ENCODE peak calls at places on chromosome 16, in five cellular contexts. One of them, this sample, is unnamed.

GRCh38 chr16:70590722-70591438 is 55.5 kb upstream of the IL34 start:
- DNase-seq in cardiac fibroblast: peak; percentile 49
- DNase-seq in GM10248: no peak
- DNase-seq in type B pancreatic cell: no peak
- DNase-seq in neural crest cell: no peak
- DNase-seq in this sample: no peak

GRCh38 chr16:8863594-8864424 is 5.0 kb downstream of the CARHSP1 start:
- DNase-seq in cardiac fibroblast: no peak
- DNase-seq in neural crest cell: no peak
- DNase-seq in GM10248: no peak
- DNase-seq in type B pancreatic cell: no peak
- DNase-seq in this sample: no peak

GRCh38 chr16:70725024-70725911 is 39.4 kb upstream of the MTSS2 start:
- DNase-seq in GM10248: no peak
- DNase-seq in cardiac fibroblast: peak; percentile 41
- DNase-seq in type B pancreatic cell: no peak
- DNase-seq in neural crest cell: peak; percentile 10
- DNase-seq in this sample: no peak

GRCh38 chr16:29198731-29199521 is 207.6 kb downstream of the NPIPB11 start:
- DNase-seq in type B pancreatic cell: peak; percentile 62
- DNase-seq in GM10248: no peak
- DNase-seq in cardiac fibroblast: peak; percentile 58
- DNase-seq in neural crest cell: no peak
- DNase-seq in this sample: peak; percentile 80

GRCh38 chr16:89924298-89924924 is 1.3 kb downstream of the TUBB3 start:
- DNase-seq in type B pancreatic cell: no peak
- DNase-seq in cardiac fibroblast: peak; percentile 72
- DNase-seq in GM10248: no peak
- DNase-seq in neural crest cell: peak; percentile 64
- DNase-seq in this sample: no peak

GRCh38 chr16:14362774-14363371 is 267.2 kb downstream of the PARN start:
- DNase-seq in cardiac fibroblast: no peak
- DNase-seq in neural crest cell: no peak
- DNase-seq in type B pancreatic cell: no peak
- DNase-seq in GM10248: no peak
- DNase-seq in this sample: no peak

GRCh38 chr16:82062645-82063058 is 27.6 kb downstream of the HSD17B2 start:
- DNase-seq in type B pancreatic cell: no peak
- DNase-seq in neural crest cell: no peak
- DNase-seq in cardiac fibroblast: peak; percentile 59
- DNase-seq in GM10248: no peak
- DNase-seq in this sample: no peak

GRCh38 chr16:10979717-10980601 is 35.6 kb downstream of the CLEC16A start:
- DNase-seq in GM10248: no peak
- DNase-seq in type B pancreatic cell: no peak
- DNase-seq in cardiac fibroblast: peak; percentile 72
- DNase-seq in neural crest cell: no peak
- DNase-seq in this sample: no peak

GRCh38 chr16:69326172-69326873 is 4.1 kb downstream of the PDF start:
- DNase-seq in cardiac fibroblast: no peak
- DNase-seq in type B pancreatic cell: peak; percentile 15
- DNase-seq in GM10248: no peak
- DNase-seq in neural crest cell: no peak
- DNase-seq in this sample: no peak

GRCh38 chr16:77304883-77305282 is 105.7 kb downstream of the SYCE1L start:
- DNase-seq in GM10248: no peak
- DNase-seq in cardiac fibroblast: no peak
- DNase-seq in type B pancreatic cell: no peak
- DNase-seq in neural crest cell: no peak
- DNase-seq in this sample: no peak

GRCh38 chr16:56789360-56789759 is 59.4 kb downstream of the NUP93 start:
- DNase-seq in GM10248: no peak
- DNase-seq in neural crest cell: no peak
- DNase-seq in cardiac fibroblast: peak; percentile 57
- DNase-seq in type B pancreatic cell: no peak
- DNase-seq in this sample: no peak

GRCh38 chr16:77066896-77067496 is 124.0 kb upstream of the MON1B start:
- DNase-seq in GM10248: no peak
- DNase-seq in cardiac fibroblast: no peak
- DNase-seq in neural crest cell: no peak
- DNase-seq in type B pancreatic cell: no peak
- DNase-seq in this sample: no peak

GRCh38 chr16:88508376-88508867 is 55.3 kb downstream of the ZFPM1 start:
- DNase-seq in type B pancreatic cell: no peak
- DNase-seq in GM10248: no peak
- DNase-seq in neural crest cell: no peak
- DNase-seq in cardiac fibroblast: no peak
- DNase-seq in this sample: no peak

GRCh38 chr16:77840623-77841274 is 52.4 kb downstream of the VAT1L start:
- DNase-seq in cardiac fibroblast: peak; percentile 27
- DNase-seq in GM10248: no peak
- DNase-seq in type B pancreatic cell: no peak
- DNase-seq in neural crest cell: no peak
- DNase-seq in this sample: no peak

GRCh38 chr16:14303182-14303618 is 232.1 kb downstream of the MRTFB start:
- DNase-seq in GM10248: no peak
- DNase-seq in type B pancreatic cell: no peak
- DNase-seq in cardiac fibroblast: peak; percentile 39
- DNase-seq in neural crest cell: no peak
- DNase-seq in this sample: no peak

GRCh38 chr16:11348737-11349598 is 3.7 kb downstream of the RMI2 start:
- DNase-seq in GM10248: no peak
- DNase-seq in type B pancreatic cell: no peak
- DNase-seq in neural crest cell: no peak
- DNase-seq in cardiac fibroblast: no peak
- DNase-seq in this sample: no peak

GRCh38 chr16:53232826-53233529 is 178.2 kb downstream of the CHD9 start:
- DNase-seq in GM10248: no peak
- DNase-seq in cardiac fibroblast: no peak
- DNase-seq in neural crest cell: no peak
- DNase-seq in type B pancreatic cell: no peak
- DNase-seq in this sample: no peak

GRCh38 chr16:74999683-75000480 is 1.1 kb downstream of the ZNRF1 start:
- DNase-seq in GM10248: peak; percentile 51
- DNase-seq in cardiac fibroblast: peak; percentile 42
- DNase-seq in neural crest cell: peak; percentile 7
- DNase-seq in type B pancreatic cell: peak; percentile 73
- DNase-seq in this sample: no peak

GRCh38 chr16:10988164-10988803 is 43.9 kb downstream of the CLEC16A start:
- DNase-seq in GM10248: peak; percentile 49
- DNase-seq in type B pancreatic cell: no peak
- DNase-seq in cardiac fibroblast: no peak
- DNase-seq in neural crest cell: no peak
- DNase-seq in this sample: no peak

GRCh38 chr16:89721644-89722391 is 481 bp downstream of the ZNF276 start:
- DNase-seq in neural crest cell: no peak
- DNase-seq in type B pancreatic cell: no peak
- DNase-seq in cardiac fibroblast: peak; percentile 55
- DNase-seq in GM10248: peak; percentile 49
- DNase-seq in this sample: no peak

GRCh38 chr16:3088925-3089716 is 10.0 kb downstream of the ZSCAN10 start:
- DNase-seq in neural crest cell: no peak
- DNase-seq in GM10248: no peak
- DNase-seq in cardiac fibroblast: no peak
- DNase-seq in type B pancreatic cell: no peak
- DNase-seq in this sample: no peak

DNA sequence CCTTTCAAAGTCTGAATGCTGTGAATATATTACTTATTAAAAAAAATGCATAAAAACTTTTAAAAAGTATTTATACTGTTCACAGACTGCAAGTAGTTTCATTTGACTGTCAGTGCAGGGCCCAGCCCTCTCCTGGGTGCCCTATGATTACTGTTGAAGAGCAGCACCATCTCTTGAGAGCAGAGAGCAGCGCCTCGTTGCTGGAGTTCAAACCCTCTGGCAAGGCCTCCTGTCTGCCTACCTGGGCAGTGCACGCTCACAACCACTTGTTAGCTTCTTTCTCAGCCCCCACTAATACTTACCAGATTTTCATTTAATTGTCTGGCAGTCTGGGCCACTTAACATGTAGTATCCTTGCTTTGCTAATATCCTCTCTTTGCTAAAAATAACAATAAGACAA is 233.4 kb downstream of the PHKB start:
- DNase-seq in cardiac fibroblast: no peak
- DNase-seq in type B pancreatic cell: no peak
- DNase-seq in GM10248: no peak
- DNase-seq in neural crest cell: no peak
- DNase-seq in this sample: no peak
- TF ChIP-seq CTCF in cardiac fibroblast: no peak
- TF ChIP-seq CTCF in type B pancreatic cell: peak; percentile 17
- TF ChIP-seq CTCF in GM10248: peak; percentile 3
- TF ChIP-seq CTCF in neural crest cell: no peak
- TF ChIP-seq CTCF in this sample: no peak

DNA sequence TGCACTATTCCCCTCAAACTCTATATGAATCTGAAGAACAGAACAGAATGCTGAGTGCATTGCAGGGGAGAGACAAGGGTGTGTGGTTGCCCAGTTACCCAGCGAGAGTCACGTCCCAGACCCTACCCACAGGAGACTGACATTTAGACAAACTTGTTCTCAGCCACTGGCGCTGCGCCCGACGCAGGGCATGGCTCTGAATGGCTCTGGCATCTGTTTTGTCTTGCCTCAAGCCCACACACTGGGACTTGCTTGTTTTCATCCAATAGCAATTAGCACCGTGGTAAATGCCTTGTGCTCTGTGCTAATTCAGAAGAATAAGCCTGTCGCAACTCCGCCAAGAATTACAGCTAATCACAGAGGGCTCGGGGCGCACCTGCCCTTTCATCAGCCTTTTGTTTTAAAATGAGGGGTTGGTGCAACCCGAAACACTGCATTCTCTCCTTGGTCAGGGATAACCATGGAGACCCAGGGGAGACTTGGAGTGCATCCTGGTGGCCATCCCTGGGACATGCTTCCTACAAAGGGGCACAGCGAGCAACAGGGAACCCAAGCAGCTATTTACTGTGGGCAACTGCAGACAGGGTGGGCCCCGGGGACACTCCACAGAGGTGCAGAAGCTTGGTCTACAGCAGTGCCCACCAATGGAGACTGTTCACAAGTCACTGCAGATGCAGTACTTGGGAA is 220.5 kb upstream of the ZFHX3 start:
- DNase-seq in type B pancreatic cell: no peak
- DNase-seq in cardiac fibroblast: peak; percentile 10
- DNase-seq in GM10248: no peak
- DNase-seq in neural crest cell: no peak
- DNase-seq in this sample: no peak
- TF ChIP-seq CTCF in type B pancreatic cell: peak; percentile 58
- TF ChIP-seq CTCF in cardiac fibroblast: peak; percentile 27
- TF ChIP-seq CTCF in GM10248: no peak
- TF ChIP-seq CTCF in neural crest cell: peak; percentile 31
- TF ChIP-seq CTCF in this sample: peak; percentile 28

DNA sequence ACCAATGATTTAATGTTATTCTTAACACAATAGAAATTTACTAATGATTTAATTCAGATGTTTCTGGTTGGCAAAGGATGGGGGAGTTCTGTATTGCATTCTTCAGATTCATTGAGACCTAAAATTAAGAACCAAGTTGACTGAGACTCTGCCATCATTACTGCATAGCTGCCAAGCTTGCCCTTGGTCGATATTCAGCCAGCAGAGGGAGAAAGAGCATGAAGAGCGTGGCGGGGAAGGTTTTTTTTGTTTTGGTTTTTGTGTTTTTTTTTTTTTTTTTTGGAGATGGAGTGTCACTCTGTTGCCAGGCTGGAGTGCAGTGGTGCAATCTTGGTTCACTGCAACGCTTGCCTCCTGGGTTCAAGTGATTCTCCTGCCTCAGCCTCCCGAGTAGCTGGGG is 659.4 kb upstream of the EEF2KMT start:
- DNase-seq in GM10248: no peak
- DNase-seq in type B pancreatic cell: no peak
- DNase-seq in neural crest cell: no peak
- DNase-seq in cardiac fibroblast: no peak
- DNase-seq in this sample: no peak
- TF ChIP-seq CTCF in GM10248: no peak
- TF ChIP-seq CTCF in type B pancreatic cell: peak; percentile 48
- TF ChIP-seq CTCF in neural crest cell: peak; percentile 19
- TF ChIP-seq CTCF in cardiac fibroblast: no peak
- TF ChIP-seq CTCF in this sample: no peak

GRCh38 chr16:87459027-87459426 is 33.8 kb downstream of the ZCCHC14 start:
- DNase-seq in cardiac fibroblast: no peak
- DNase-seq in neural crest cell: no peak
- DNase-seq in type B pancreatic cell: no peak
- DNase-seq in GM10248: no peak
- DNase-seq in this sample: no peak

GRCh38 chr16:87459833-87460232 is 33.0 kb downstream of the ZCCHC14 start:
- DNase-seq in neural crest cell: no peak
- DNase-seq in GM10248: no peak
- DNase-seq in cardiac fibroblast: no peak
- DNase-seq in type B pancreatic cell: no peak
- DNase-seq in this sample: no peak

GRCh38 chr16:87460936-87461335 is 31.9 kb downstream of the ZCCHC14 start:
- DNase-seq in cardiac fibroblast: no peak
- DNase-seq in GM10248: no peak
- DNase-seq in type B pancreatic cell: no peak
- DNase-seq in neural crest cell: no peak
- DNase-seq in this sample: no peak

GRCh38 chr16:87463722-87464690 is 28.8 kb downstream of the ZCCHC14 start:
- DNase-seq in GM10248: peak; percentile 56
- DNase-seq in neural crest cell: no peak
- DNase-seq in cardiac fibroblast: peak; percentile 83
- DNase-seq in type B pancreatic cell: no peak
- DNase-seq in this sample: no peak

DNA sequence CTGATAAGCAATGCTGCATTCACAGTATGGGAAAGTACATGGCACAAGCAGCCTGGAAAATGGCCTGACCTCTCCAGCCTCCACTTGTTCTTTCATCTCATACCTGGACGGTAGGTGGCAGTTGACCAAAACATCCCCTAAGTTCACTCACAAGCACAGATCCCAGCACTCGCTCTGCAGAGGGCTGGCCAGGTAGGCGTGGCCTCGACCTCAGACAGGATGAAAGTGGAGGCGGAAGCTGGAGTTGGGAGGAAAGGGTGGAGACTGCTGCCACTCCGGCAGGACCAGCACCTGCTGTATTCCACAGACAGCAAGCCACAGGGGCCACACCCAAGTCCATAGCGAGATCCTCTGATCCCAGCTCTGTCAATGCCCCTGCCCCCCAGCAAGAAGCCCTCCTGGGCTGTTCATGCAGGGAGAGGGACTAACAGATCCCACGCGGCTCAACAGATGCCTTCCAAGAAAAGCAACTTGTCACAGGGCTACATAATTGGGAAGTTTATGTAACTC is 31.3 kb downstream of the ZCCHC14 start:
- DNase-seq in type B pancreatic cell: no peak
- DNase-seq in neural crest cell: peak; percentile 6
- DNase-seq in GM10248: peak; percentile 77
- DNase-seq in cardiac fibroblast: peak; percentile 42
- DNase-seq in this sample: no peak
- TF ChIP-seq CTCF in type B pancreatic cell: peak; percentile 66
- TF ChIP-seq CTCF in neural crest cell: peak; percentile 64
- TF ChIP-seq CTCF in GM10248: peak; percentile 59
- TF ChIP-seq CTCF in cardiac fibroblast: peak; percentile 22
- TF ChIP-seq CTCF in this sample: no peak

GRCh38 chr16:31033709-31034492 is 543 bp downstream of the STX4 start:
- DNase-seq in neural crest cell: peak; percentile 78
- DNase-seq in type B pancreatic cell: peak; percentile 83
- DNase-seq in GM10248: peak; percentile 94
- DNase-seq in cardiac fibroblast: peak; percentile 85
- DNase-seq in this sample: peak; percentile 94
- TF ChIP-seq CTCF in neural crest cell: no peak
- TF ChIP-seq CTCF in type B pancreatic cell: no peak
- TF ChIP-seq CTCF in GM10248: no peak
- TF ChIP-seq CTCF in cardiac fibroblast: no peak
- TF ChIP-seq CTCF in this sample: no peak